ENCODE peak calls at places on chromosomes 13 and 19, in nine cellular contexts. C, A, Z, V, X, J, R, T and L are unnamed samples.

GRCh38 chr19:51394045-51394836 is 3.9 kb upstream of the C19orf84 start:
- DNase-seq in A (peak), V (peak), J (peak), C (peak), X (peak), Z (peak), T (peak), R (peak), L (peak)

GRCh38 chr13:109273326-109273751 is 513.0 kb downstream of the IRS2 start:
- DNase-seq in C (no peak), Z (no peak), A (no peak), X (peak), V (no peak), J (no peak), R (no peak), T (no peak), L (peak)

GRCh38 chr19:33535176-33535575 is 13.6 kb upstream of the PEPD start:
- DNase-seq in A (no peak), J (no peak), T (no peak), R (no peak), X (no peak), V (no peak), Z (no peak), C (no peak), L (peak)

GRCh38 chr13:28778308-28779215 is 41.6 kb upstream of the MTUS2 start:
- DNase-seq in R (no peak), A (no peak), C (no peak), J (no peak), V (no peak), X (no peak), T (no peak), Z (no peak), L (no peak)

GRCh38 chr19:34253711-34254551 is 423 bp upstream of the GARRE1 start:
- DNase-seq in Z (no peak), J (no peak), C (peak), R (peak), X (no peak), V (peak), A (peak), T (peak), L (peak)

GRCh38 chr13:114124921-114125320 is 7.5 kb downstream of the RASA3 start:
- DNase-seq in A (no peak), X (peak), R (peak), T (no peak), J (peak), V (no peak), C (no peak), Z (no peak), L (peak)

GRCh38 chr19:15702590-15702930 is 25.3 kb upstream of the OR10H2 start:
- DNase-seq in V (peak), X (no peak), R (peak), T (no peak), Z (peak), C (peak), J (no peak), A (peak), L (peak)

GRCh38 chr13:95571941-95572340 is 19.4 kb downstream of the CLDN10 start:
- DNase-seq in X (no peak), V (no peak), C (no peak), J (no peak), T (no peak), R (no peak), A (no peak), Z (no peak), L (no peak)

GRCh38 chr13:26557051-26557392 is 461 bp upstream of the WASF3 start:
- DNase-seq in R (no peak), X (no peak), T (no peak), V (no peak), A (no peak), Z (no peak), C (no peak), J (no peak), L (no peak)

GRCh38 chr19:47380559-47380958 is 31.4 kb downstream of the DHX34 start:
- DNase-seq in T (no peak), X (no peak), A (no peak), C (no peak), R (no peak), Z (no peak), J (no peak), V (no peak), L (no peak)

GRCh38 chr13:96052655-96053002 is 572 bp downstream of the UGGT2 start:
- DNase-seq in J (no peak), T (no peak), X (peak), R (peak), Z (no peak), V (no peak), C (no peak), A (no peak), L (peak)

GRCh38 chr13:105587786-105588185 is 947.7 kb downstream of the EFNB2 start:
- DNase-seq in X (peak), C (no peak), Z (no peak), A (no peak), R (no peak), J (no peak), T (no peak), V (no peak), L (no peak)

GRCh38 chr13:21022694-21023325 is 38.6 kb downstream of the LATS2 start:
- DNase-seq in V (no peak), A (peak), Z (no peak), X (no peak), T (no peak), J (no peak), C (no peak), R (no peak), L (no peak)

GRCh38 chr19:18208098-18208951 is 4.5 kb upstream of the RAB3A start:
- DNase-seq in T (peak), J (peak), V (no peak), C (peak), X (peak), R (peak), Z (peak), A (peak), L (peak)

GRCh38 chr13:106083620-106084350 is 451.7 kb downstream of the EFNB2 start:
- DNase-seq in A (no peak), C (peak), J (no peak), V (no peak), T (no peak), Z (peak), R (peak), X (peak), L (peak)

GRCh38 chr19:7699422-7700127 is 2.4 kb downstream of the FCER2 start:
- DNase-seq in T (no peak), V (no peak), Z (no peak), C (no peak), J (no peak), X (no peak), R (peak), A (no peak), L (no peak)

GRCh38 chr19:36151144-36152051 is 849 bp downstream of the COX7A1 start:
- DNase-seq in J (no peak), A (peak), V (peak), R (no peak), Z (peak), X (no peak), T (peak), C (no peak), L (no peak)

GRCh38 chr19:18408053-18408476 is 10.6 kb upstream of the LRRC25 start:
- DNase-seq in J (no peak), T (peak), Z (peak), X (no peak), A (no peak), V (no peak), R (peak), C (peak), L (no peak)

GRCh38 chr13:91264484-91264883 is 83.0 kb upstream of the MIR17HG start:
- DNase-seq in Z (no peak), R (no peak), J (no peak), A (no peak), C (no peak), X (no peak), T (no peak), V (no peak), L (no peak)

GRCh38 chr13:32255744-32256120 is 59.4 kb downstream of the ZAR1L start:
- DNase-seq in R (no peak), Z (no peak), C (no peak), T (no peak), A (no peak), V (no peak), X (no peak), J (no peak), L (no peak)

GRCh38 chr13:95644611-95645052 is at the start of gene DZIP1:
- DNase-seq in J (no peak), T (peak), A (peak), Z (peak), C (peak), V (peak), X (peak), R (peak), L (peak)

GRCh38 chr13:50101590-50101989 is 86.3 kb downstream of the KCNRG start:
- DNase-seq in C (no peak), R (no peak), A (no peak), Z (no peak), X (no peak), V (no peak), J (no peak), T (no peak), L (no peak)

GRCh38 chr13:66689628-66690027 is 540.5 kb downstream of the PCDH9 start:
- DNase-seq in J (no peak), X (peak), Z (no peak), C (no peak), V (no peak), T (no peak), A (no peak), R (no peak), L (no peak)

GRCh38 chr13:43301341-43301969 is 278.1 kb downstream of the DNAJC15 start:
- DNase-seq in C (no peak), Z (no peak), V (no peak), J (no peak), T (no peak), X (no peak), A (no peak), R (no peak), L (peak)

GRCh38 chr19:15418112-15418587 is 638 bp downstream of the AKAP8L start:
- DNase-seq in Z (peak), T (no peak), A (no peak), R (no peak), C (no peak), J (no peak), V (no peak), X (peak), L (peak)

GRCh38 chr19:49752701-49753100 is 10.4 kb downstream of the TSKS start:
- DNase-seq in V (no peak), T (no peak), Z (no peak), R (no peak), J (no peak), A (no peak), C (no peak), X (no peak), L (no peak)

GRCh38 chr13:76769238-76769859 is 116.9 kb downstream of the KCTD12 start:
- DNase-seq in J (no peak), X (no peak), V (no peak), A (no peak), C (no peak), Z (no peak), R (no peak), T (no peak), L (peak)

GRCh38 chr19:38400361-38400760 is 2.5 kb upstream of the FAM98C start:
- DNase-seq in A (no peak), X (no peak), Z (no peak), J (no peak), V (no peak), T (no peak), R (no peak), C (no peak), L (no peak)

GRCh38 chr19:38402967-38403674 is at the start of gene FAM98C:
- DNase-seq in X (peak), R (peak), J (peak), Z (peak), A (peak), T (peak), V (peak), C (peak), L (peak)

GRCh38 chr19:38401148-38401547 is 1.7 kb upstream of the FAM98C start:
- DNase-seq in R (no peak), Z (no peak), J (no peak), X (peak), A (no peak), V (no peak), C (no peak), T (no peak), L (peak)

GRCh38 chr19:38404858-38405257 is 2.0 kb downstream of the FAM98C start:
- DNase-seq in V (no peak), Z (no peak), J (no peak), X (no peak), A (no peak), R (no peak), T (no peak), C (no peak), L (no peak)

GRCh38 chr19:38402623-38402966 is 298 bp upstream of the FAM98C start:
- DNase-seq in T (no peak), J (no peak), A (no peak), R (no peak), X (no peak), C (no peak), Z (no peak), V (no peak), L (no peak)
- H3K4me3 ChIP-seq in T (peak), J (peak), A (peak), R (peak), X (peak), C (peak), Z (no peak), V (peak), L (peak)

DNA sequence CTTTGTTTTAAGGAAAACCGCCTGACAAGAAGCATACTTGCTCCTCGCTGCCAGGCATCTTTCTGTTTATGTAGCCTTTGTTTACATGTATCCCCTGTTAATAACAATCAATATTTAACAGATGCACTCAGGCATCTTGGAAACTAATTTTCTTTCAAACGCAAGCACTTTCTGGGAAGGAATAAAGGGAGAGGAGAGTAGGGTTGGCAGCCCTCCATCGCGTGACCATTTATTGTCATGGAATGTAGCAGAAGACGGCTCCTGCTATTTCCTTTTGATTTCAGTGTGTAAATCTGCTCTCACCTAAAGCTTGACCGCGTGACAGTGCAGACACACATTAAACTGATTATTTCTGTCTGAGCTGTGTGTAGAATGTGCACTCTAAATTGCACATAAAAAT is 223.3 kb upstream of the MAB21L1 start:
- DNase-seq in J (no peak), C (peak), A (peak), V (no peak), T (no peak), Z (no peak), R (no peak), X (peak), L (peak)
- H3K4me3 ChIP-seq in J (no peak), C (no peak), A (no peak), V (no peak), T (no peak), Z (no peak), R (no peak), X (no peak), L (peak)

DNA sequence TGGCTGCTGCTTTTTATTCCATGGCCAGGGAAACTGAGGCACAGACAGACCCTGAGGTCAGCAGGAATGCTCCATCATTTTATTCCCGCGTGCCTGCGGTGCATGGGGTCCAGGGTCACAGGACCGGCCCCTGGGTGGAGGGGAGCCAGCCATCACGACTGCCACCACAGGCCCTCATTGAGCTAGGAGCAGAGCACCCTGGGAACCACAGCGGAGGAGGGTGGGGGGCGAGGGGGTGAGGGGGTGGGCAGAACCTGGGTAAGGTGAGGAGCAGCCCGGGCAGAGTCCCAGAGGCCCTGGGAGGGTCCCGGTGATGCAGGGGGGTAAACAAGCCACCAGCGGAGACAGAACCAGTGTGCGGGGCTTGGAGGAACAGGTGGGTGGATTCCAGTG is 1.2 kb upstream of the MADCAM1 start:
- DNase-seq in R (no peak), Z (no peak), J (no peak), X (no peak), T (peak), V (no peak), A (no peak), C (no peak), L (no peak)
- H3K4me3 ChIP-seq in R (no peak), Z (no peak), J (no peak), X (no peak), T (no peak), V (no peak), A (no peak), C (no peak), L (no peak)

GRCh38 chr13:100883453-100883852 is 208.9 kb upstream of the TMTC4 start:
- DNase-seq in Z (peak), X (no peak), T (no peak), C (no peak), A (no peak), J (no peak), R (no peak), V (no peak), L (no peak)

GRCh38 chr13:100890645-100891044 is 216.1 kb upstream of the TMTC4 start:
- DNase-seq in J (no peak), C (no peak), A (no peak), R (no peak), Z (no peak), X (no peak), T (no peak), V (no peak), L (no peak)

GRCh38 chr13:100892981-100893380 is 218.4 kb upstream of the TMTC4 start:
- DNase-seq in V (no peak), C (no peak), J (no peak), X (no peak), R (no peak), Z (no peak), A (no peak), T (no peak), L (no peak)

DNA sequence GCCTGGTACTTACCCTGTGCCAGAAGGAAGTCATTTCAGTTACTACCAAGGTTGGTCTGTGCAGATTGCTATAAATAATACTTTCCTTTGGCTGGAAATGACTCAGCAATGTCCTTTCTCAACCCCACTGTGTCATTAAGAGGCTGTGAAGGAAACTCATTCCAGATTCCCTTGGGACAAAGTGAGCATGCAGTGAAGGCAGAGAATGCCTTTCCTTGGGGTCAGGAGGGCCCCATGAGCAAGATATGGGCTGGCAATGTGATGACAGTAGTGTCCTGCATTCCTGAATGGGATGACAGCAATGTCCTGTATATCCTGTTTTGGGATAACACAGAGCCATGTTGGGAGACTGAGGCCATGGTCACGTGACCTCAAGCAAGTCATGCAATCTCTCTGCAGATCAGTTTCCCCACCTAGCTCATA is 213.1 kb upstream of the TMTC4 start:
- DNase-seq in T (no peak), Z (no peak), C (no peak), X (peak), J (no peak), A (no peak), R (no peak), V (no peak), L (peak)
- H3K4me3 ChIP-seq in T (no peak), Z (no peak), C (no peak), X (no peak), J (no peak), A (no peak), R (no peak), V (no peak), L (no peak)

GRCh38 chr13:110388141-110388943 is 81.3 kb downstream of the COL4A2 start:
- DNase-seq in C (peak), V (peak), J (no peak), T (peak), R (no peak), X (peak), A (peak), Z (no peak), L (peak)
- H3K4me3 ChIP-seq in C (no peak), V (peak), J (no peak), T (no peak), R (no peak), X (peak), A (peak), Z (no peak), L (no peak)

DNA sequence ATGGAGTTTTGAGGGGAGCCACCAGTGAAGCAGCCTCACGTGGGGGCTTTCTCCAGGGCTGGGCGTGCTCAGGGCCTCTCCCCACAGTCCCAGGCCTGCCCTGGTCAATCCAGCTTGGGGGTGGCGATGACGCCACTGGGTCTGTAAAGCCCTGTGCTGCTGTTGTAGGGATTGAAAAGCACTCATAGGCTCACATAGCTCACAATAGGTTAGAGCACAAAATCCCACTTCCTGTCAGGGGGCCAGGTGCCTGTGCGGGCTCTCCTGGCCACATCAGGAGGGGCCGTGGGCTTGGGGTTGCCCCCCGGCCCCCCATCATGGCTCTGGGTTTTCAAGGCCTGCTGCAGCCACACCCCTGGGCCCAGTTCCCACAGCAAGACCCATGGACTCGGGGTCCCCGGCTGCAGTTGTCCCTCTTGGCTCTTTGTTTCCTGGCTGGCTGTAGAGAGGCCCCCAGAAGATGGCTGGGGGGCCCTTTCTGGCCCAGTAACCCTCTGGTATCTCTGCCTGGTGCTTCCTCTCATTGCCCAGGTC is 62.9 kb downstream of the SMARCA4 start:
- DNase-seq in V (no peak), R (no peak), J (no peak), T (no peak), A (no peak), X (no peak), C (no peak), Z (no peak), L (no peak)
- H3K4me3 ChIP-seq in V (no peak), R (no peak), J (no peak), T (no peak), A (no peak), X (no peak), C (no peak), Z (no peak), L (no peak)

DNA sequence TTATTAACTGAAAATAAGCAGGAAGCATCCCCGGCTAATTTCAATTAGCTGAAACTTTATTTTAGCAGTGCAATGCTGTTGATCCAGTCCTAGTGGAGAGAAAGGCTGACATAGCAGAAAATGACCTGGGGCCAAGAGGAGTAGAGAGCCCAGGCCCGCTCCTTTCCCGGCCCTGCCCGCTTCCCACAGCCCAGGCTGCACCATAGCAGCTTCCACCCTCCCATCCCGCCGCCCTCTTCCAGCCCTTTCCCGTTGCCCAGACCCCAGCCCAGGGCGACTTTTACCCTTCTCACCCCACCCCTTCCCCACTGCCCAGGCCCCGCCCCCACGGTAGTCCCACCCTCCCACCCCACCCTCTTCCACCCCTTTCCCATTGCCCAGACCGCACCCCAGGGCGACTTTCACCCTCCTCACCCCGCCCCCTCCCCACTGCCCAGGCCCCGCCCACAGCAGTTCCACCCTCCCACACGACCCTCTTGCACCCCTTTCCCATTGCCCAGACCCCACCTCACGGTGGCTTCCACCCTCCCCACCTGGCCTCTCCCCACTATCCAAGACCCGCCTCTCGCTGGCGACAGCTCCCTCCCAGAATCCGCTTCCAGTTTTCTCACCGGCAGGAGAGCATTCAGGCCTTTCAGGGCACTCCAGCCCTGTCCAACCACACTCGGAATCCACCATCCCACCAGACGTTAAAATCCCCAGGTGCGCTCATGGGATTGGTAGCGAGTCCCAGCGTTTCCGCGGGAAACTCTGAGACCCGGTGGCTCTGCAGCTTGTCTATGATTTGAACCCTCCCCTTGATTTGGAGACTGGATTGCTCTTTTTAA is 8.3 kb downstream of the ZNF160 start:
- DNase-seq in Z (no peak), J (no peak), V (no peak), T (no peak), X (no peak), C (no peak), A (no peak), R (no peak), L (no peak)
- H3K4me3 ChIP-seq in Z (no peak), J (no peak), V (no peak), T (no peak), X (no peak), C (no peak), A (no peak), R (no peak), L (no peak)

GRCh38 chr19:45145270-45146189 is 15.3 kb downstream of the NKPD1 start:
- DNase-seq in J (no peak), Z (no peak), V (no peak), A (no peak), T (no peak), C (no peak), R (no peak), X (no peak), L (no peak)
- H3K4me3 ChIP-seq in J (no peak), Z (no peak), V (no peak), A (no peak), T (no peak), C (no peak), R (no peak), X (no peak), L (no peak)